ENCODE peak calls at places on chromosomes 6 and 20, in eight cellular contexts. A is lower leg skin; M is type B pancreatic cell; C is HFFc6; R is HTR-8/SVneo; J is activated CD8-positive, alpha-beta memory T cell treated with anti-CD3 and anti-CD28 coated beads, Interleukin-2, amount 10 ng/mL, durations not matched to agents 7 days and 5 days; K is HEK293T; G is heart left ventricle. T is an unnamed sample.

GRCh38 chr6:37473364-37474095 is 26.2 kb downstream of the CCDC167 start:
- DNase-seq in A (peak), M (no peak), C (peak), R (peak), J (no peak), K (no peak), G (peak), T (peak)

GRCh38 chr20:16926626-16927025 is 178.5 kb downstream of the OTOR start:
- DNase-seq in A (no peak), M (no peak), C (no peak), R (no peak), J (no peak), K (no peak), G (no peak), T (no peak)

GRCh38 chr6:44180406-44180805 is 21.8 kb downstream of the CAPN11 start:
- DNase-seq in A (no peak), M (no peak), C (no peak), R (no peak), J (no peak), K (no peak), G (no peak), T (no peak)

GRCh38 chr6:143329323-143329722 is 121.2 kb downstream of the ADAT2 start:
- DNase-seq in A (no peak), M (no peak), C (no peak), R (no peak), J (no peak), K (no peak), G (no peak), T (no peak)

GRCh38 chr6:2021713-2022125 is 223.7 kb downstream of the GMDS start:
- DNase-seq in A (peak), M (no peak), C (peak), R (no peak), J (no peak), K (no peak), G (peak), T (no peak)

GRCh38 chr20:1075564-1075963 is 42.8 kb upstream of the PSMF1 start:
- DNase-seq in A (no peak), M (no peak), C (no peak), R (no peak), J (no peak), K (no peak), G (no peak), T (no peak)

GRCh38 chr6:10610289-10610688 is 84.1 kb downstream of the C6orf52 start:
- DNase-seq in A (no peak), M (no peak), C (peak), R (no peak), J (no peak), K (no peak), G (peak), T (no peak)

GRCh38 chr6:170019259-170020040 is 268.0 kb downstream of the ERMARD start:
- DNase-seq in A (peak), M (peak), C (no peak), R (no peak), J (no peak), K (no peak), G (no peak), T (no peak)

GRCh38 chr20:22453244-22454080 is 130.9 kb downstream of the FOXA2 start:
- DNase-seq in A (no peak), M (no peak), C (no peak), R (no peak), J (no peak), K (peak), G (no peak), T (no peak)

GRCh38 chr6:34657307-34657978 is 39.1 kb downstream of the ILRUN start:
- DNase-seq in A (no peak), M (no peak), C (peak), R (peak), J (peak), K (no peak), G (no peak), T (peak)

GRCh38 chr6:42271834-42272805 is 54.5 kb upstream of the MRPS10 start:
- DNase-seq in A (peak), M (no peak), C (no peak), R (no peak), J (no peak), K (no peak), G (no peak), T (no peak)

GRCh38 chr6:45310118-45310788 is 17.9 kb upstream of the RUNX2 start:
- DNase-seq in A (no peak), M (no peak), C (no peak), R (no peak), J (peak), K (no peak), G (no peak), T (no peak)

GRCh38 chr6:74713941-74714340 is 491.9 kb downstream of the COL12A1 start:
- DNase-seq in A (no peak), M (no peak), C (no peak), R (peak), J (no peak), K (no peak), G (no peak), T (no peak)

GRCh38 chr20:43722153-43722505 is 4.7 kb downstream of the GTSF1L start:
- DNase-seq in A (no peak), M (no peak), C (no peak), R (no peak), J (no peak), K (no peak), G (no peak), T (no peak)

GRCh38 chr6:41059569-41059968 is 6.6 kb downstream of the APOBEC2 start:
- DNase-seq in A (no peak), M (no peak), C (peak), R (no peak), J (no peak), K (no peak), G (no peak), T (no peak)

GRCh38 chr20:3163099-3164042 is 3.7 kb upstream of the FASTKD5 start:
- DNase-seq in A (peak), M (no peak), C (no peak), R (no peak), J (no peak), K (no peak), G (peak), T (no peak)

GRCh38 chr6:44399991-44400390 is 12.5 kb downstream of the CDC5L start:
- DNase-seq in A (no peak), M (no peak), C (no peak), R (no peak), J (no peak), K (no peak), G (no peak), T (no peak)

GRCh38 chr6:83073620-83074019 is 6.1 kb downstream of the DOP1A start:
- DNase-seq in A (no peak), M (no peak), C (no peak), R (no peak), J (no peak), K (no peak), G (no peak), T (no peak)

GRCh38 chr6:46400898-46401297 is 90.4 kb downstream of the RCAN2 start:
- DNase-seq in A (no peak), M (no peak), C (no peak), R (no peak), J (no peak), K (no peak), G (no peak), T (no peak)

GRCh38 chr6:41411961-41412360 is 76.6 kb downstream of the NCR2 start:
- DNase-seq in A (no peak), M (no peak), C (no peak), R (no peak), J (no peak), K (no peak), G (no peak), T (no peak)

GRCh38 chr6:52815167-52816092 is 11.8 kb upstream of the GSTA1 start:
- DNase-seq in A (no peak), M (no peak), C (peak), R (peak), J (peak), K (peak), G (no peak), T (peak)

GRCh38 chr6:163525926-163526325 is 111.4 kb downstream of the QKI start:
- DNase-seq in A (no peak), M (no peak), C (no peak), R (peak), J (no peak), K (no peak), G (no peak), T (no peak)